ENCODE peak calls at places on chromosomes 2 and 18, in ten cellular contexts. One of them, this sample, is unnamed. For H3K4me1, the result is how much of the 10 kb centered on the place peaks cover.

GRCh38 chr2:240983996-240984498 is 14.4 kb upstream of the SNED1 start:
- DNase-seq in thyroid gland: no peak
- DNase-seq in H1: no peak
- DNase-seq in Peyer's patch: peak
- DNase-seq in adrenal gland: no peak
- DNase-seq in K562: no peak
- DNase-seq in stomach: no peak
- DNase-seq in heart left ventricle: peak
- DNase-seq in uterus: no peak
- DNase-seq in IMR-90: no peak
- DNase-seq in this sample: no peak

GRCh38 chr18:10085876-10086275 is 172.1 kb downstream of the VAPA start:
- DNase-seq in IMR-90: no peak
- DNase-seq in uterus: no peak
- DNase-seq in stomach: no peak
- DNase-seq in thyroid gland: no peak
- DNase-seq in Peyer's patch: no peak
- DNase-seq in heart left ventricle: no peak
- DNase-seq in K562: no peak
- DNase-seq in H1: no peak
- DNase-seq in adrenal gland: no peak
- DNase-seq in this sample: no peak

GRCh38 chr2:110125292-110125691 is 9.7 kb upstream of the MALL start:
- DNase-seq in heart left ventricle: no peak
- DNase-seq in stomach: no peak
- DNase-seq in Peyer's patch: no peak
- DNase-seq in thyroid gland: no peak
- DNase-seq in H1: no peak
- DNase-seq in adrenal gland: no peak
- DNase-seq in uterus: no peak
- DNase-seq in K562: no peak
- DNase-seq in IMR-90: peak
- DNase-seq in this sample: no peak

GRCh38 chr2:68828887-68829708 is 42.1 kb downstream of the BMP10 start:
- DNase-seq in adrenal gland: peak
- DNase-seq in H1: no peak
- DNase-seq in heart left ventricle: peak
- DNase-seq in IMR-90: peak
- DNase-seq in K562: peak
- DNase-seq in uterus: peak
- DNase-seq in thyroid gland: peak
- DNase-seq in stomach: peak
- DNase-seq in Peyer's patch: peak
- DNase-seq in this sample: peak

GRCh38 chr2:54067851-54068375 is 47.5 kb upstream of the ACYP2 start:
- DNase-seq in thyroid gland: no peak
- DNase-seq in K562: no peak
- DNase-seq in H1: no peak
- DNase-seq in uterus: no peak
- DNase-seq in Peyer's patch: no peak
- DNase-seq in IMR-90: peak
- DNase-seq in stomach: peak
- DNase-seq in heart left ventricle: no peak
- DNase-seq in adrenal gland: no peak
- DNase-seq in this sample: no peak

GRCh38 chr2:64204006-64204632 is 59.9 kb upstream of the PELI1 start:
- DNase-seq in heart left ventricle: peak
- DNase-seq in K562: no peak
- DNase-seq in adrenal gland: no peak
- DNase-seq in stomach: no peak
- DNase-seq in Peyer's patch: peak
- DNase-seq in thyroid gland: no peak
- DNase-seq in uterus: no peak
- DNase-seq in IMR-90: peak
- DNase-seq in H1: no peak
- DNase-seq in this sample: no peak

GRCh38 chr2:177147834-177148233 is 64.8 kb upstream of the HNRNPA3 start:
- DNase-seq in IMR-90: no peak
- DNase-seq in adrenal gland: no peak
- DNase-seq in H1: no peak
- DNase-seq in stomach: no peak
- DNase-seq in thyroid gland: no peak
- DNase-seq in heart left ventricle: no peak
- DNase-seq in Peyer's patch: no peak
- DNase-seq in uterus: no peak
- DNase-seq in K562: no peak
- DNase-seq in this sample: no peak

GRCh38 chr18:50707841-50708240 is 112.0 kb downstream of the MRO start:
- DNase-seq in IMR-90: peak
- DNase-seq in thyroid gland: no peak
- DNase-seq in Peyer's patch: no peak
- DNase-seq in K562: no peak
- DNase-seq in H1: no peak
- DNase-seq in uterus: no peak
- DNase-seq in heart left ventricle: no peak
- DNase-seq in stomach: no peak
- DNase-seq in adrenal gland: no peak
- DNase-seq in this sample: no peak

GRCh38 chr2:208359632-208359986 is 47.0 kb upstream of the PTH2R start:
- DNase-seq in H1: no peak
- DNase-seq in uterus: peak
- DNase-seq in K562: no peak
- DNase-seq in IMR-90: no peak
- DNase-seq in Peyer's patch: no peak
- DNase-seq in heart left ventricle: no peak
- DNase-seq in adrenal gland: no peak
- DNase-seq in thyroid gland: no peak
- DNase-seq in stomach: no peak
- DNase-seq in this sample: no peak

GRCh38 chr2:208360259-208361076 is 46.1 kb upstream of the PTH2R start:
- DNase-seq in K562: no peak
- DNase-seq in IMR-90: no peak
- DNase-seq in Peyer's patch: no peak
- DNase-seq in uterus: no peak
- DNase-seq in adrenal gland: no peak
- DNase-seq in heart left ventricle: no peak
- DNase-seq in thyroid gland: no peak
- DNase-seq in H1: no peak
- DNase-seq in stomach: no peak
- DNase-seq in this sample: no peak

GRCh38 chr2:208356846-208357574 is 49.6 kb upstream of the PTH2R start:
- DNase-seq in K562: no peak
- DNase-seq in Peyer's patch: no peak
- DNase-seq in thyroid gland: no peak
- DNase-seq in uterus: no peak
- DNase-seq in IMR-90: no peak
- DNase-seq in adrenal gland: no peak
- DNase-seq in H1: no peak
- DNase-seq in stomach: no peak
- DNase-seq in heart left ventricle: no peak
- DNase-seq in this sample: no peak

GRCh38 chr2:208361077-208361441 is 45.5 kb upstream of the PTH2R start:
- DNase-seq in H1: no peak
- DNase-seq in Peyer's patch: no peak
- DNase-seq in adrenal gland: no peak
- DNase-seq in uterus: no peak
- DNase-seq in heart left ventricle: no peak
- DNase-seq in stomach: no peak
- DNase-seq in IMR-90: no peak
- DNase-seq in thyroid gland: no peak
- DNase-seq in K562: no peak
- DNase-seq in this sample: no peak

DNA sequence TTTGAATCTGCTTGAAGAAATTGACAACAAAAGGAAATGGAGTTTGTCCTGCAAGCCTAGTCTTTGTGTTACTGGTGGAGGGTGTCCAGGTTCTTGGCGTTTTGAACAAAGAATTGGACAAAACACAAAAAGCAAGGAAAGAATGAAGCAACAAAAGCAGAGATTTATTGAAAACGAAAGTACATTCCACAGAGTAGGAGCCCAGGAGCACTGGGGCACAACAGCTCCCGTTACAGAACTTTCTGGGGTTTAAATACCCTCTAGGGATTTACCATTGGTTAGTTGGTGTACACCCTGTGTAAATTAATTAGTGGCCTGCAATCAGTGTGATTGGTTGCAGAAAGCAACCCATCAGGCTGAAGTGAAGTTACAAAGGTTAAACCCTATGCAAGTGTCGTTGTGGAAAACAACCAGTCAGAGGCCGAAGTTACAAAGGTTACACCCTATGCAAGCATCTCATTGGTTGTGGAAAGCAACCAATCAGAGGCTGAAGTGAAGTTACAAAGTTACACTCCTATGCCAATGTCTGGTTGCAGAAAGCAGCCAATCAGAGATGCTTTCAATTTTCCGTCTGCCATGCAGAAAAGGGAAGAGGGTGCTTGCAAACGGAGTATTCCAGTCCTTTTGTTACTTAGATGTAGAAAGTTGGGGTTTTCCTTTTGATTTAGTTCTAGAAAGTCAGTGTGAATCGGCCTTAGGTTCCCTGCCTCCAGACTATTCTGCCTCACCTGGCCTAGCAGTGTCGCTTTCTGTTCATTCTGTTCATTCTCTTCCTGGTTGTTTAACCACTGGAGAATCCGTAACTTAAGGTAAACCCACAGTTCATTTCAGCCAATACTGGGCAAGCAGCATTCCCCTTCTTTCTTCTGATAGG is 47.6 kb upstream of the PTH2R start:
- DNase-seq in Peyer's patch: no peak
- DNase-seq in IMR-90: no peak
- DNase-seq in uterus: no peak
- DNase-seq in adrenal gland: no peak
- DNase-seq in H1: no peak
- DNase-seq in K562: no peak
- DNase-seq in thyroid gland: no peak
- DNase-seq in heart left ventricle: no peak
- DNase-seq in stomach: no peak
- DNase-seq in this sample: no peak
- TF ChIP-seq POLR2A in Peyer's patch: no peak
- TF ChIP-seq POLR2A in IMR-90: no peak
- TF ChIP-seq POLR2A in uterus: no peak
- TF ChIP-seq POLR2A in adrenal gland: no peak
- TF ChIP-seq POLR2A in H1: no peak
- TF ChIP-seq POLR2A in K562: peak
- TF ChIP-seq POLR2A in thyroid gland: no peak
- TF ChIP-seq POLR2A in heart left ventricle: no peak
- TF ChIP-seq POLR2A in stomach: no peak
- TF ChIP-seq POLR2A in this sample: no peak

GRCh38 chr18:13513015-13513414 is 213.3 kb downstream of the FAM210A start:
- DNase-seq in stomach: no peak
- DNase-seq in thyroid gland: no peak
- DNase-seq in uterus: no peak
- DNase-seq in IMR-90: no peak
- DNase-seq in H1: no peak
- DNase-seq in heart left ventricle: no peak
- DNase-seq in K562: no peak
- DNase-seq in Peyer's patch: no peak
- DNase-seq in adrenal gland: peak
- DNase-seq in this sample: no peak

GRCh38 chr18:13513481-13513880 is 212.9 kb downstream of the FAM210A start:
- DNase-seq in Peyer's patch: no peak
- DNase-seq in heart left ventricle: no peak
- DNase-seq in uterus: no peak
- DNase-seq in adrenal gland: no peak
- DNase-seq in K562: no peak
- DNase-seq in H1: no peak
- DNase-seq in thyroid gland: no peak
- DNase-seq in IMR-90: no peak
- DNase-seq in stomach: no peak
- DNase-seq in this sample: no peak

GRCh38 chr18:13514558-13514957 is 211.8 kb downstream of the FAM210A start:
- DNase-seq in heart left ventricle: no peak
- DNase-seq in K562: no peak
- DNase-seq in thyroid gland: no peak
- DNase-seq in Peyer's patch: no peak
- DNase-seq in stomach: no peak
- DNase-seq in uterus: no peak
- DNase-seq in IMR-90: no peak
- DNase-seq in adrenal gland: no peak
- DNase-seq in H1: no peak
- DNase-seq in this sample: no peak

GRCh38 chr18:13510594-13510993 is 215.8 kb downstream of the FAM210A start:
- DNase-seq in stomach: no peak
- DNase-seq in IMR-90: no peak
- DNase-seq in heart left ventricle: no peak
- DNase-seq in Peyer's patch: no peak
- DNase-seq in adrenal gland: no peak
- DNase-seq in uterus: no peak
- DNase-seq in H1: no peak
- DNase-seq in thyroid gland: no peak
- DNase-seq in K562: no peak
- DNase-seq in this sample: no peak

GRCh38 chr18:13511961-13512572 is 214.3 kb downstream of the FAM210A start:
- DNase-seq in Peyer's patch: no peak
- DNase-seq in uterus: no peak
- DNase-seq in K562: no peak
- DNase-seq in H1: no peak
- DNase-seq in stomach: no peak
- DNase-seq in IMR-90: no peak
- DNase-seq in adrenal gland: no peak
- DNase-seq in heart left ventricle: no peak
- DNase-seq in thyroid gland: no peak
- DNase-seq in this sample: no peak
- H3K4me3 ChIP-seq in Peyer's patch: no peak
- H3K4me3 ChIP-seq in uterus: no peak
- H3K4me3 ChIP-seq in K562: no peak
- H3K4me3 ChIP-seq in H1: no peak
- H3K4me3 ChIP-seq in stomach: no peak
- H3K4me3 ChIP-seq in IMR-90: no peak
- H3K4me3 ChIP-seq in adrenal gland: no peak
- H3K4me3 ChIP-seq in heart left ventricle: no peak
- H3K4me3 ChIP-seq in thyroid gland: no peak
- H3K4me3 ChIP-seq in this sample: no peak

GRCh38 chr2:205751621-205752031 is 69.3 kb downstream of the NRP2 start:
- DNase-seq in uterus: no peak
- DNase-seq in Peyer's patch: no peak
- DNase-seq in H1: no peak
- DNase-seq in adrenal gland: no peak
- DNase-seq in K562: no peak
- DNase-seq in IMR-90: no peak
- DNase-seq in stomach: no peak
- DNase-seq in heart left ventricle: no peak
- DNase-seq in thyroid gland: no peak
- DNase-seq in this sample: no peak

GRCh38 chr2:205754924-205755321 is 72.6 kb downstream of the NRP2 start:
- DNase-seq in stomach: no peak
- DNase-seq in heart left ventricle: no peak
- DNase-seq in thyroid gland: no peak
- DNase-seq in adrenal gland: peak
- DNase-seq in uterus: no peak
- DNase-seq in Peyer's patch: peak
- DNase-seq in IMR-90: peak
- DNase-seq in K562: peak
- DNase-seq in H1: no peak
- DNase-seq in this sample: no peak

GRCh38 chr2:205752924-205753323 is 70.6 kb downstream of the NRP2 start:
- DNase-seq in K562: no peak
- DNase-seq in stomach: no peak
- DNase-seq in thyroid gland: no peak
- DNase-seq in Peyer's patch: no peak
- DNase-seq in heart left ventricle: no peak
- DNase-seq in adrenal gland: no peak
- DNase-seq in IMR-90: no peak
- DNase-seq in uterus: no peak
- DNase-seq in H1: no peak
- DNase-seq in this sample: no peak

GRCh38 chr2:205754285-205754923 is 72.1 kb downstream of the NRP2 start:
- DNase-seq in H1: no peak
- DNase-seq in K562: no peak
- DNase-seq in Peyer's patch: no peak
- DNase-seq in uterus: no peak
- DNase-seq in heart left ventricle: no peak
- DNase-seq in thyroid gland: no peak
- DNase-seq in stomach: no peak
- DNase-seq in IMR-90: no peak
- DNase-seq in adrenal gland: no peak
- DNase-seq in this sample: no peak

GRCh38 chr2:205752421-205752820 is 70.1 kb downstream of the NRP2 start:
- DNase-seq in heart left ventricle: no peak
- DNase-seq in K562: no peak
- DNase-seq in H1: no peak
- DNase-seq in adrenal gland: no peak
- DNase-seq in uterus: no peak
- DNase-seq in stomach: no peak
- DNase-seq in IMR-90: no peak
- DNase-seq in thyroid gland: no peak
- DNase-seq in Peyer's patch: no peak
- DNase-seq in this sample: no peak
- H3K4me1 ChIP-seq in heart left ventricle: under half
- H3K4me1 ChIP-seq in K562: under half
- H3K4me1 ChIP-seq in H1: under half
- H3K4me1 ChIP-seq in adrenal gland: under half
- H3K4me1 ChIP-seq in uterus: under half
- H3K4me1 ChIP-seq in stomach: under half
- H3K4me1 ChIP-seq in IMR-90: under half
- H3K4me1 ChIP-seq in thyroid gland: under half
- H3K4me1 ChIP-seq in Peyer's patch: under half
- H3K4me1 ChIP-seq in this sample: under half

GRCh38 chr2:190810981-190811587 is 69.5 kb upstream of the GLS start:
- DNase-seq in thyroid gland: no peak
- DNase-seq in adrenal gland: no peak
- DNase-seq in IMR-90: no peak
- DNase-seq in stomach: no peak
- DNase-seq in H1: no peak
- DNase-seq in heart left ventricle: no peak
- DNase-seq in uterus: no peak
- DNase-seq in K562: no peak
- DNase-seq in Peyer's patch: no peak
- DNase-seq in this sample: no peak
- TF ChIP-seq POLR2A in thyroid gland: no peak
- TF ChIP-seq POLR2A in adrenal gland: no peak
- TF ChIP-seq POLR2A in IMR-90: no peak
- TF ChIP-seq POLR2A in stomach: no peak
- TF ChIP-seq POLR2A in H1: no peak
- TF ChIP-seq POLR2A in heart left ventricle: no peak
- TF ChIP-seq POLR2A in uterus: no peak
- TF ChIP-seq POLR2A in K562: no peak
- TF ChIP-seq POLR2A in Peyer's patch: no peak
- TF ChIP-seq POLR2A in this sample: no peak